ENCODE peak calls at places on chromosome 13, in four cellular contexts. One of them, this sample, is unnamed.

GRCh38 chr13:80618777-80619176 is 277.9 kb upstream of the SPRY2 start:
- DNase-seq in HepG2: no peak
- DNase-seq in H1: no peak
- DNase-seq in K562: no peak
- DNase-seq in this sample: no peak

GRCh38 chr13:113548778-113549621 is 35.6 kb upstream of the TFDP1 start:
- DNase-seq in HepG2: no peak
- DNase-seq in H1: no peak
- DNase-seq in K562: peak
- DNase-seq in this sample: no peak

GRCh38 chr13:112752711-112753541 is 63.1 kb downstream of the ATP11A start:
- DNase-seq in HepG2: no peak
- DNase-seq in H1: no peak
- DNase-seq in K562: no peak
- DNase-seq in this sample: no peak

GRCh38 chr13:80214521-80214941 is 126.4 kb downstream of the SPRY2 start:
- DNase-seq in HepG2: no peak
- DNase-seq in H1: no peak
- DNase-seq in K562: no peak
- DNase-seq in this sample: no peak

GRCh38 chr13:81888855-81889254 is 1547.9 kb upstream of the SPRY2 start:
- DNase-seq in HepG2: no peak
- DNase-seq in H1: no peak
- DNase-seq in K562: no peak
- DNase-seq in this sample: no peak

GRCh38 chr13:51797664-51798488 is 6.1 kb downstream of the DHRS12 start:
- DNase-seq in HepG2: peak
- DNase-seq in H1: no peak
- DNase-seq in K562: peak
- DNase-seq in this sample: peak

GRCh38 chr13:38657191-38657590 is 29.7 kb upstream of the FREM2 start:
- DNase-seq in HepG2: no peak
- DNase-seq in H1: no peak
- DNase-seq in K562: no peak
- DNase-seq in this sample: no peak

GRCh38 chr13:67330149-67330548 is 100.0 kb upstream of the PCDH9 start:
- DNase-seq in HepG2: no peak
- DNase-seq in H1: no peak
- DNase-seq in K562: no peak
- DNase-seq in this sample: no peak

GRCh38 chr13:100608906-100609305 is 20.3 kb upstream of the GGACT start:
- DNase-seq in HepG2: no peak
- DNase-seq in H1: no peak
- DNase-seq in K562: peak
- DNase-seq in this sample: peak

GRCh38 chr13:40940841-40941240 is 78.3 kb downstream of the ELF1 start:
- DNase-seq in HepG2: no peak
- DNase-seq in H1: no peak
- DNase-seq in K562: no peak
- DNase-seq in this sample: no peak

GRCh38 chr13:112953591-112954487 is 15.2 kb upstream of the MCF2L start:
- DNase-seq in HepG2: peak
- DNase-seq in H1: no peak
- DNase-seq in K562: no peak
- DNase-seq in this sample: no peak

GRCh38 chr13:57114945-57115344 is 25.8 kb upstream of the PRR20A start:
- DNase-seq in HepG2: no peak
- DNase-seq in H1: no peak
- DNase-seq in K562: no peak
- DNase-seq in this sample: no peak

GRCh38 chr13:64274481-64275217 is 2859.0 kb upstream of the PCDH20 start:
- DNase-seq in HepG2: no peak
- DNase-seq in H1: no peak
- DNase-seq in K562: peak
- DNase-seq in this sample: peak

GRCh38 chr13:20360835-20361412 is 128.8 kb upstream of the GJB6 start:
- DNase-seq in HepG2: no peak
- DNase-seq in H1: no peak
- DNase-seq in K562: no peak
- DNase-seq in this sample: no peak

GRCh38 chr13:77001963-77002587 is 10.2 kb downstream of the CLN5 start:
- DNase-seq in HepG2: no peak
- DNase-seq in H1: no peak
- DNase-seq in K562: no peak
- DNase-seq in this sample: no peak

GRCh38 chr13:73056054-73056962 is 2.5 kb upstream of the KLF5 start:
- DNase-seq in HepG2: peak
- DNase-seq in H1: no peak
- DNase-seq in K562: no peak
- DNase-seq in this sample: peak

GRCh38 chr13:39956036-39956435 is 300.6 kb downstream of the COG6 start:
- DNase-seq in HepG2: no peak
- DNase-seq in H1: no peak
- DNase-seq in K562: no peak
- DNase-seq in this sample: no peak

GRCh38 chr13:50529154-50529882 is 314.2 kb downstream of the DLEU7 start:
- DNase-seq in HepG2: no peak
- DNase-seq in H1: no peak
- DNase-seq in K562: peak
- DNase-seq in this sample: peak

GRCh38 chr13:43122706-43123268 is 99.4 kb downstream of the DNAJC15 start:
- DNase-seq in HepG2: no peak
- DNase-seq in H1: no peak
- DNase-seq in K562: no peak
- DNase-seq in this sample: no peak

GRCh38 chr13:24500977-24501376 is 11.6 kb downstream of the PARP4 start:
- DNase-seq in HepG2: no peak
- DNase-seq in H1: no peak
- DNase-seq in K562: peak
- DNase-seq in this sample: peak

GRCh38 chr13:83332751-83333150 is 549.5 kb downstream of the SLITRK1 start:
- DNase-seq in HepG2: no peak
- DNase-seq in H1: no peak
- DNase-seq in K562: no peak
- DNase-seq in this sample: no peak

GRCh38 chr13:27942972-27943371 is 23.2 kb downstream of the PDX1 start:
- DNase-seq in HepG2: no peak
- DNase-seq in H1: no peak
- DNase-seq in K562: no peak
- DNase-seq in this sample: no peak

GRCh38 chr13:27482996-27483395 is 32.6 kb upstream of the MTIF3 start:
- DNase-seq in HepG2: no peak
- DNase-seq in H1: no peak
- DNase-seq in K562: no peak
- DNase-seq in this sample: no peak

GRCh38 chr13:38421590-38422560 is 72.2 kb downstream of the UFM1 start:
- DNase-seq in HepG2: no peak
- DNase-seq in H1: no peak
- DNase-seq in K562: no peak
- DNase-seq in this sample: no peak

GRCh38 chr13:42883771-42884170 is 102.4 kb downstream of the FAM216B start:
- DNase-seq in HepG2: no peak
- DNase-seq in H1: no peak
- DNase-seq in K562: no peak
- DNase-seq in this sample: peak

GRCh38 chr13:46745062-46745461 is 51.9 kb downstream of the ESD start:
- DNase-seq in HepG2: no peak
- DNase-seq in H1: no peak
- DNase-seq in K562: no peak
- DNase-seq in this sample: no peak

GRCh38 chr13:46751811-46752635 is 44.9 kb downstream of the ESD start:
- DNase-seq in HepG2: no peak
- DNase-seq in H1: no peak
- DNase-seq in K562: no peak
- DNase-seq in this sample: no peak

GRCh38 chr13:46747031-46747820 is 49.7 kb downstream of the ESD start:
- DNase-seq in HepG2: peak
- DNase-seq in H1: no peak
- DNase-seq in K562: no peak
- DNase-seq in this sample: no peak

GRCh38 chr13:46749951-46750350 is 47.0 kb downstream of the ESD start:
- DNase-seq in HepG2: no peak
- DNase-seq in H1: no peak
- DNase-seq in K562: no peak
- DNase-seq in this sample: no peak

DNA sequence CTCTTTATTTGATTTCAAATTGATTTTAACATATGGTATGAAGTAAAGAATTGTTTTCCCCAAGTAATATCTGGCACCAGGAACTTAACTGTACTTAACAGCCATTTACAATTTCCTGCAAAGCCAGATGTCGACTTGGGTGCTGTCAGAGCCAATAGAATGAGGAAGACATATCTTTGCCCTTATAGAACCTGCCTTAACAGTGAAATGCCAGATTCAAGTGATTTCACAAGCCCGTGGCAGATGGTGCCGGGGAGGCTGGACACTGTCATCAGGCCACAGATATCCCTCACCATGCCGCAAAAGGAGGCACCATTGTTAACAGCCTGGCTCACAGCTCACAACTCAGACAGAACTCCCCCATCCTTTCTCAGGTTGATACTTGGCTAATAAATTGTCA is 48.7 kb downstream of the ESD start:
- DNase-seq in HepG2: no peak
- DNase-seq in H1: no peak
- DNase-seq in K562: no peak
- DNase-seq in this sample: no peak
- TF ChIP-seq POLR2AphosphoS5 in HepG2: no peak
- TF ChIP-seq POLR2AphosphoS5 in H1: no peak
- TF ChIP-seq POLR2AphosphoS5 in K562: no peak
- TF ChIP-seq POLR2AphosphoS5 in this sample: no peak

GRCh38 chr13:32537580-32538233 is 888 bp downstream of the N4BP2L2 start:
- DNase-seq in HepG2: no peak
- DNase-seq in H1: no peak
- DNase-seq in K562: peak
- DNase-seq in this sample: peak
- TF ChIP-seq JUN in HepG2: no peak
- TF ChIP-seq JUN in H1: no peak
- TF ChIP-seq JUN in K562: no peak
- TF ChIP-seq JUN in this sample: no peak

DNA sequence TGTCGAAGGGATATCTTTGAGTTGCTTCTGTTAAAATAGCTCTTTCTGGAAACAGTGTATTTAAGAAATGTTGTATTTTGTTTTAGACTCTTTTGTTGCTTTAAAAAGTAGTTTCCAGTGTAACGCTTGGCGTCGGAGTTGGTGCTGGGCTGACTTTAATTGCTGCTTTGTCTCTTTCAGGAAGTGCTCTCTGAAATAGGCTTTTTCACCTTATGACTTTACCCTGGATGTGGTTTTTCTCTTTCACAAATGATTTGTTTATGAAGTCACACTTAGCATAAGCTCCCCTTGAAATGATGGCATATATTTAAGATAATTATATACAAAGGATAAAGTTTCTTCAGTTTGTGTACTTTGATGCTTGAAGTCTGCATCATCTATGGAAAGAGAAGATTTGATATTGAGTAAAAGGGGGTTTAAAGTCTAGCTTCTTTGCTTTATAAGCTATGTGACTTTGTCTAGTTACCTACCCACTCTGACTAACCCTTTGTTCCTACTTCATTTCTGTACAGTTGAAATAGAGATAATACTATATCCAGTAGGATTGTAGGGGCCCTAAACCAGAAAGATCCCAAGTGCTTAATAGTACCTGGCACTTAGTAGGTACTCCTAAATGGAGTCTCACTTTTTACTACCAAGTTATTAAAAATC is at the start of gene GPR18:
- DNase-seq in HepG2: no peak
- DNase-seq in H1: no peak
- DNase-seq in K562: no peak
- DNase-seq in this sample: peak
- TF ChIP-seq POLR2AphosphoS5 in HepG2: no peak
- TF ChIP-seq POLR2AphosphoS5 in H1: no peak
- TF ChIP-seq POLR2AphosphoS5 in K562: no peak
- TF ChIP-seq POLR2AphosphoS5 in this sample: no peak

GRCh38 chr13:74920945-74921725 is 560.8 kb downstream of the TBC1D4 start:
- DNase-seq in HepG2: no peak
- DNase-seq in H1: no peak
- DNase-seq in K562: peak
- DNase-seq in this sample: no peak
- TF ChIP-seq JUN in HepG2: no peak
- TF ChIP-seq JUN in H1: no peak
- TF ChIP-seq JUN in K562: no peak
- TF ChIP-seq JUN in this sample: no peak

GRCh38 chr13:109778102-109778542 is 8.3 kb downstream of the IRS2 start:
- DNase-seq in HepG2: no peak
- DNase-seq in H1: no peak
- DNase-seq in K562: peak
- DNase-seq in this sample: peak
- TF ChIP-seq POLR2AphosphoS5 in HepG2: no peak
- TF ChIP-seq POLR2AphosphoS5 in H1: no peak
- TF ChIP-seq POLR2AphosphoS5 in K562: no peak
- TF ChIP-seq POLR2AphosphoS5 in this sample: no peak

GRCh38 chr13:49247722-49248432 is at the start of gene CDADC1:
- DNase-seq in HepG2: peak
- DNase-seq in H1: peak
- DNase-seq in K562: peak
- DNase-seq in this sample: peak

GRCh38 chr13:49246850-49247721 is 639 bp upstream of the CDADC1 start:
- DNase-seq in HepG2: no peak
- DNase-seq in H1: no peak
- DNase-seq in K562: peak
- DNase-seq in this sample: no peak

GRCh38 chr13:49253997-49254396 is 6.3 kb downstream of the CDADC1 start:
- DNase-seq in HepG2: no peak
- DNase-seq in H1: no peak
- DNase-seq in K562: no peak
- DNase-seq in this sample: peak

GRCh38 chr13:49253310-49253709 is 5.6 kb downstream of the CDADC1 start:
- DNase-seq in HepG2: no peak
- DNase-seq in H1: no peak
- DNase-seq in K562: no peak
- DNase-seq in this sample: no peak

GRCh38 chr13:49248433-49249002 is 793 bp downstream of the CDADC1 start:
- DNase-seq in HepG2: peak
- DNase-seq in H1: no peak
- DNase-seq in K562: peak
- DNase-seq in this sample: peak
- TF ChIP-seq JUN in HepG2: no peak
- TF ChIP-seq JUN in H1: no peak
- TF ChIP-seq JUN in K562: no peak
- TF ChIP-seq JUN in this sample: no peak

DNA sequence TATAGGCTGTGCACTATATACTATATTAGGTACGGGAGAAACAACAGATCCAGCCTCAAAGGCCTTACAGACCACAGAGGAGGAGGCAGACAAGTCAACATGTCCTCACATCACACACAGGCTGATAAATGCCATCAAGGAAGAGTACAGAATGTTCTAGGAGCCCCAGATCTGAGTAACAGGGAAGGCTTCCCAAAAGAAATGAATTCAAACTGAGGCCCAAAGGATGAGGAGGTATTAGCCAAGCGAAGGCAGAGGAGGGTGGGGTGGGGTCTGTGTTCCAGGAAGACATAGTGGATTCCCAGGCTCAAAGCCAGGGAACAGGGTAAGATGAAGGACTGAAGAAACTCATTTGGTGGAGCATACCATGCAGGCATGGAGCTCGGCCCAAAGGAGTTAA is 55.1 kb downstream of the RXFP2 start:
- DNase-seq in HepG2: no peak
- DNase-seq in H1: no peak
- DNase-seq in K562: no peak
- DNase-seq in this sample: no peak
- TF ChIP-seq POLR2AphosphoS5 in HepG2: no peak
- TF ChIP-seq POLR2AphosphoS5 in H1: no peak
- TF ChIP-seq POLR2AphosphoS5 in K562: no peak
- TF ChIP-seq POLR2AphosphoS5 in this sample: no peak

This sample was measured in endothelial cell of umbilical vein.